ENCODE peak calls at places on chromosomes 6 and 20, in ten cellular contexts. One of them, this sample, is unnamed. For H3K4me1, the result is how much of the 10 kb centered on the place peaks cover.

GRCh38 chr20:19338960-19339359 is 126.5 kb downstream of the SLC24A3 start:
- DNase-seq in lung: no peak
- DNase-seq in pancreas: no peak
- DNase-seq in CD4-positive, CD25-positive, alpha-beta regulatory T cell: no peak
- DNase-seq in PC-3: no peak
- DNase-seq in hepatocyte: no peak
- DNase-seq in Caco-2: no peak
- DNase-seq in fibroblast of lung: no peak
- DNase-seq in CD8-positive, alpha-beta memory T cell: no peak
- DNase-seq in cardiac muscle cell: no peak
- DNase-seq in this sample: no peak

GRCh38 chr6:159093608-159094443 is 49.0 kb upstream of the TAGAP start:
- DNase-seq in Caco-2: no peak
- DNase-seq in PC-3: no peak
- DNase-seq in lung: no peak
- DNase-seq in hepatocyte: no peak
- DNase-seq in CD8-positive, alpha-beta memory T cell: no peak
- DNase-seq in fibroblast of lung: no peak
- DNase-seq in pancreas: no peak
- DNase-seq in CD4-positive, CD25-positive, alpha-beta regulatory T cell: peak
- DNase-seq in cardiac muscle cell: no peak
- DNase-seq in this sample: no peak

GRCh38 chr6:4664117-4664626 is 112.0 kb upstream of the CDYL start:
- DNase-seq in CD4-positive, CD25-positive, alpha-beta regulatory T cell: no peak
- DNase-seq in PC-3: no peak
- DNase-seq in hepatocyte: peak
- DNase-seq in CD8-positive, alpha-beta memory T cell: no peak
- DNase-seq in lung: no peak
- DNase-seq in cardiac muscle cell: no peak
- DNase-seq in fibroblast of lung: peak
- DNase-seq in pancreas: peak
- DNase-seq in Caco-2: no peak
- DNase-seq in this sample: no peak

GRCh38 chr6:105757512-105758200 is 328.5 kb upstream of the PRDM1 start:
- DNase-seq in lung: no peak
- DNase-seq in hepatocyte: no peak
- DNase-seq in Caco-2: no peak
- DNase-seq in cardiac muscle cell: no peak
- DNase-seq in pancreas: no peak
- DNase-seq in CD8-positive, alpha-beta memory T cell: no peak
- DNase-seq in CD4-positive, CD25-positive, alpha-beta regulatory T cell: peak
- DNase-seq in PC-3: peak
- DNase-seq in fibroblast of lung: no peak
- DNase-seq in this sample: peak

GRCh38 chr6:95786802-95787201 is 209.5 kb downstream of the MANEA start:
- DNase-seq in PC-3: no peak
- DNase-seq in hepatocyte: no peak
- DNase-seq in CD8-positive, alpha-beta memory T cell: no peak
- DNase-seq in pancreas: no peak
- DNase-seq in Caco-2: no peak
- DNase-seq in fibroblast of lung: no peak
- DNase-seq in lung: no peak
- DNase-seq in cardiac muscle cell: no peak
- DNase-seq in CD4-positive, CD25-positive, alpha-beta regulatory T cell: no peak
- DNase-seq in this sample: no peak

GRCh38 chr6:41558033-41558807 is 12.0 kb downstream of the FOXP4 start:
- DNase-seq in PC-3: no peak
- DNase-seq in lung: no peak
- DNase-seq in cardiac muscle cell: no peak
- DNase-seq in CD8-positive, alpha-beta memory T cell: no peak
- DNase-seq in Caco-2: no peak
- DNase-seq in fibroblast of lung: peak
- DNase-seq in hepatocyte: no peak
- DNase-seq in CD4-positive, CD25-positive, alpha-beta regulatory T cell: no peak
- DNase-seq in pancreas: peak
- DNase-seq in this sample: no peak

GRCh38 chr20:33647603-33648395 is 14.3 kb upstream of the C20orf144 start:
- DNase-seq in cardiac muscle cell: no peak
- DNase-seq in Caco-2: no peak
- DNase-seq in CD8-positive, alpha-beta memory T cell: no peak
- DNase-seq in fibroblast of lung: peak
- DNase-seq in lung: no peak
- DNase-seq in PC-3: peak
- DNase-seq in hepatocyte: no peak
- DNase-seq in pancreas: no peak
- DNase-seq in CD4-positive, CD25-positive, alpha-beta regulatory T cell: peak
- DNase-seq in this sample: peak

GRCh38 chr6:14282326-14282725 is 164.8 kb downstream of the CD83 start:
- DNase-seq in PC-3: no peak
- DNase-seq in Caco-2: no peak
- DNase-seq in lung: no peak
- DNase-seq in cardiac muscle cell: no peak
- DNase-seq in CD8-positive, alpha-beta memory T cell: no peak
- DNase-seq in hepatocyte: peak
- DNase-seq in fibroblast of lung: no peak
- DNase-seq in CD4-positive, CD25-positive, alpha-beta regulatory T cell: no peak
- DNase-seq in pancreas: no peak
- DNase-seq in this sample: no peak

GRCh38 chr20:48687097-48687800 is 140.6 kb downstream of the PREX1 start:
- DNase-seq in Caco-2: no peak
- DNase-seq in PC-3: no peak
- DNase-seq in CD8-positive, alpha-beta memory T cell: no peak
- DNase-seq in pancreas: no peak
- DNase-seq in cardiac muscle cell: no peak
- DNase-seq in lung: no peak
- DNase-seq in fibroblast of lung: no peak
- DNase-seq in CD4-positive, CD25-positive, alpha-beta regulatory T cell: no peak
- DNase-seq in hepatocyte: no peak
- DNase-seq in this sample: no peak

GRCh38 chr6:106897580-106897979 is 76.9 kb downstream of the CD24 start:
- DNase-seq in hepatocyte: no peak
- DNase-seq in pancreas: no peak
- DNase-seq in lung: no peak
- DNase-seq in fibroblast of lung: no peak
- DNase-seq in CD4-positive, CD25-positive, alpha-beta regulatory T cell: no peak
- DNase-seq in cardiac muscle cell: no peak
- DNase-seq in PC-3: no peak
- DNase-seq in Caco-2: no peak
- DNase-seq in CD8-positive, alpha-beta memory T cell: no peak
- DNase-seq in this sample: no peak

GRCh38 chr6:110476046-110476849 is at the start of gene SLC22A16:
- DNase-seq in CD8-positive, alpha-beta memory T cell: no peak
- DNase-seq in cardiac muscle cell: no peak
- DNase-seq in fibroblast of lung: no peak
- DNase-seq in hepatocyte: no peak
- DNase-seq in PC-3: no peak
- DNase-seq in lung: no peak
- DNase-seq in Caco-2: no peak
- DNase-seq in CD4-positive, CD25-positive, alpha-beta regulatory T cell: no peak
- DNase-seq in pancreas: no peak
- DNase-seq in this sample: no peak

GRCh38 chr6:62285612-62286469 is at the start of gene KHDRBS2:
- DNase-seq in lung: peak
- DNase-seq in CD8-positive, alpha-beta memory T cell: peak
- DNase-seq in CD4-positive, CD25-positive, alpha-beta regulatory T cell: no peak
- DNase-seq in PC-3: no peak
- DNase-seq in cardiac muscle cell: peak
- DNase-seq in Caco-2: no peak
- DNase-seq in fibroblast of lung: no peak
- DNase-seq in pancreas: peak
- DNase-seq in hepatocyte: peak
- DNase-seq in this sample: peak

GRCh38 chr6:46129634-46130505 is at the start of gene ENPP4:
- DNase-seq in PC-3: peak
- DNase-seq in cardiac muscle cell: peak
- DNase-seq in Caco-2: peak
- DNase-seq in CD8-positive, alpha-beta memory T cell: peak
- DNase-seq in CD4-positive, CD25-positive, alpha-beta regulatory T cell: peak
- DNase-seq in lung: peak
- DNase-seq in fibroblast of lung: peak
- DNase-seq in hepatocyte: peak
- DNase-seq in pancreas: peak
- DNase-seq in this sample: peak

DNA sequence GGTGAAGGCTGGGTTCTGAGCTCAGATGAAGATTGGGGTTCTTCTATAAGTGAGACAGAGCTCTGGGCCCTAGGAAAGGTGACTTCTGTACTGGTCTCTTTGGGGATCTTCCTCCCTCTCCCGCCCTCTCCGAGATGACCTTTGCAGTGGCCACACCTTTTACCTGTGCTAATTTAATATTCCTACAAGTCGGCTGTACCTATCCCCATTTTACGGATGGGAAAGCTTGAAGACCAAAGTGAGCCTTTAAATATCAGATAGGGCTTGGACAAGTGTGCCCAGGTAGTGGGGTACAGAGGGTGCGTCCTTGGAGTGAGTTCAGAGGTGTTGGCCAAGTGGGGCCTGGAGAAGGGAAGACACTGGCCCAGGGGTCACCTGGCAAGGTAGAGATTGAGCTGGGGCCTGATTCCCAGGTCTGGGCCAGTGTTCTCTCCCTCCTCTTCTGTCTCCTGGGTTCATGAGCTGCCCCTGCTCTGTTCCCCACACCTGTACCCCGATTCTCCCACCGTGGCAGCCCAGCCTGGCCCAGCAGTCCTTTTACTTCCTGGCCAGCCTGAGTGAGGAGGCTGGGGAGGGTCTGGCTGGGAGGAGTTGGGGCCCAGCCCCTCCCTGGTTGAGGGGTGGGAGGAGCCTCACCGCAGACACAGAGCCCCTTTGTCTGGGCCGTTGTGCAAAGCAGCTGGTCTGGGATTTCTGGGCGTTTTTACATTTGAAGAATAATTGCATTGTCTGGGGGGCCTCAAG is 152.1 kb upstream of the RNF24 start:
- DNase-seq in fibroblast of lung: no peak
- DNase-seq in pancreas: no peak
- DNase-seq in PC-3: no peak
- DNase-seq in cardiac muscle cell: no peak
- DNase-seq in CD8-positive, alpha-beta memory T cell: no peak
- DNase-seq in CD4-positive, CD25-positive, alpha-beta regulatory T cell: no peak
- DNase-seq in lung: no peak
- DNase-seq in Caco-2: peak
- DNase-seq in hepatocyte: peak
- DNase-seq in this sample: no peak
- H3K4me1 ChIP-seq in fibroblast of lung: under half
- H3K4me1 ChIP-seq in pancreas: under half
- H3K4me1 ChIP-seq in PC-3: under half
- H3K4me1 ChIP-seq in cardiac muscle cell: under half
- H3K4me1 ChIP-seq in CD8-positive, alpha-beta memory T cell: under half
- H3K4me1 ChIP-seq in CD4-positive, CD25-positive, alpha-beta regulatory T cell: under half
- H3K4me1 ChIP-seq in lung: under half
- H3K4me1 ChIP-seq in Caco-2: under half
- H3K4me1 ChIP-seq in hepatocyte: under half
- H3K4me1 ChIP-seq in this sample: under half

GRCh38 chr20:43409041-43409913 is 48.4 kb upstream of the SRSF6 start:
- DNase-seq in pancreas: no peak
- DNase-seq in CD8-positive, alpha-beta memory T cell: no peak
- DNase-seq in hepatocyte: peak
- DNase-seq in cardiac muscle cell: peak
- DNase-seq in CD4-positive, CD25-positive, alpha-beta regulatory T cell: peak
- DNase-seq in fibroblast of lung: peak
- DNase-seq in lung: no peak
- DNase-seq in PC-3: peak
- DNase-seq in Caco-2: peak
- DNase-seq in this sample: peak
- H3K4me3 ChIP-seq in pancreas: no peak
- H3K4me3 ChIP-seq in CD8-positive, alpha-beta memory T cell: no peak
- H3K4me3 ChIP-seq in hepatocyte: no peak
- H3K4me3 ChIP-seq in cardiac muscle cell: no peak
- H3K4me3 ChIP-seq in CD4-positive, CD25-positive, alpha-beta regulatory T cell: no peak
- H3K4me3 ChIP-seq in fibroblast of lung: no peak
- H3K4me3 ChIP-seq in lung: no peak
- H3K4me3 ChIP-seq in PC-3: no peak
- H3K4me3 ChIP-seq in Caco-2: no peak
- H3K4me3 ChIP-seq in this sample: no peak

DNA sequence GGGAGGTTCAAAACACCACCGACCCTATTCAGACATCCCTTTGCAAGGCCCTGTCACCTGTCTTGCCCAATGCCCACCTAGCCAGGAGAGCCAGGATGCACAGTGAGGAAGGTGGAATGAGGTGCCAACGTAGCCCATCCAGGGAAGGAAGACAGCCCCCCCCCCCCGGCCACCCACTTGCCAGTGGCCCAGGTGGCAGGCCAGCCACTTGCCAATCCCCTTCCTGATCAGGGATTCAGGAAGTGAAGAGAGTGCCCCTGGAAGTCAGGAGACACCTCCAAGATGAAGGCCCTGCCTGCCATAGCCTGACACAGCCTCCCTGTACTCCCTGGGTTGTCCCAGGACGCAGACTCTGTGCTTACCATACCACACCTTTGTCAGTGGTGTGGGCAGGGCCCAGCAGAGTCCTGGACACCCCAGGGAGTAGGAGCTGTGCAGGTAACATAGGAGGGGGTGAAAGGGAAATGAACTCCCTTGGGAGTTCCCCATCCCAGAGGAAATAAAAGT is 54.7 kb downstream of the MRPL14 start:
- DNase-seq in pancreas: no peak
- DNase-seq in hepatocyte: peak
- DNase-seq in fibroblast of lung: no peak
- DNase-seq in lung: no peak
- DNase-seq in cardiac muscle cell: no peak
- DNase-seq in CD4-positive, CD25-positive, alpha-beta regulatory T cell: no peak
- DNase-seq in CD8-positive, alpha-beta memory T cell: no peak
- DNase-seq in Caco-2: no peak
- DNase-seq in PC-3: no peak
- DNase-seq in this sample: no peak
- H3K4me1 ChIP-seq in pancreas: under half
- H3K4me1 ChIP-seq in hepatocyte: under half
- H3K4me1 ChIP-seq in fibroblast of lung: under half
- H3K4me1 ChIP-seq in lung: under half
- H3K4me1 ChIP-seq in cardiac muscle cell: under half
- H3K4me1 ChIP-seq in CD4-positive, CD25-positive, alpha-beta regulatory T cell: under half
- H3K4me1 ChIP-seq in CD8-positive, alpha-beta memory T cell: under half
- H3K4me1 ChIP-seq in Caco-2: under half
- H3K4me1 ChIP-seq in PC-3: under half
- H3K4me1 ChIP-seq in this sample: half or more

DNA sequence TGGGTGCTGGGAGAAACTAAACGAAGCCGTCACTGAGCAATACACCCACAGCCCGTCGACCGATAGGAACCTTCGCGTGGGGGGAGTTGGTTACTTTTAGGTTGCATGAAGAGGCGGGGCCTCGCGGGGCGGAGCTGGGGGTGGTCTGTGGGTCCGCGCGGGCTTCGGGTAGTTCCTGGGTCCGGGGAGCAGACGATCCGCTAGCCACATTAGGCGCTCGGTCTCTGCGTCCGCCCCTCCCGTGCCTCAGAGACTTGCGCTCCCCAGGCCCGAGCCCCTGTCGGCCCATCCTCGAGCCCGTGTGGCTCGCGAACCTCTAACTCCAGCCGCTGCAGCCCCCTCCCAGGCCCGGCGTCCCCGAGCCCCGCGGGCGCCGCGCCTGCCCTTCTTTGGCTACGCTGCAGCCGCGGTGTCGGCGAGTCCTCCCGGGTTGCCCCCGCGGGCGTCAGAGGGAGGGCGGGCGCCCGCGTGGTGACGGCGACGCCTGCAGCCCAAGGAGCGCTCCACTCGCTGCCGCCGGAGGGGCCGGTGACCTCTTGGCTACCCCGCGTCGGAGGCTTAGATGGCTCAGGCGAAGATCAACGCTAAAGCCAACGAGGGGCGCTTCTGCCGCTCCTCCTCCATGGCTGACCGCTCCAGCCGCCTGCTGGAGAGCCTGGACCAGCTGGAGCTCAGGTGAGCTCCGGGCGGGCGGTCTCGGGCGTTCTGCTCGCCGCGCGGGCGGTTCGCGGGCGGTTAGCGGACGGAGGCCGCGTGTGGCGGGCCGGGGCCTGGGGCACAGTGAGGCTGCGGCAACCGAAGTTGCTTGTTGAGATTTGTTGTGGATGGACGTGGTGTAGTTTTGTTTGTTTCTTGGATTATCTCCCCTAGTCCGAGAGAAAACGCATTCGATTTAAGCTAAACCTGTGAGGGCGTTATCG is at the start of gene BAG2:
- DNase-seq in hepatocyte: peak
- DNase-seq in Caco-2: peak
- DNase-seq in cardiac muscle cell: peak
- DNase-seq in PC-3: peak
- DNase-seq in lung: peak
- DNase-seq in CD8-positive, alpha-beta memory T cell: peak
- DNase-seq in pancreas: peak
- DNase-seq in fibroblast of lung: peak
- DNase-seq in CD4-positive, CD25-positive, alpha-beta regulatory T cell: peak
- DNase-seq in this sample: peak
- H3K4me3 ChIP-seq in hepatocyte: peak
- H3K4me3 ChIP-seq in Caco-2: peak
- H3K4me3 ChIP-seq in cardiac muscle cell: peak
- H3K4me3 ChIP-seq in PC-3: peak
- H3K4me3 ChIP-seq in lung: peak
- H3K4me3 ChIP-seq in CD8-positive, alpha-beta memory T cell: peak
- H3K4me3 ChIP-seq in pancreas: peak
- H3K4me3 ChIP-seq in fibroblast of lung: peak
- H3K4me3 ChIP-seq in CD4-positive, CD25-positive, alpha-beta regulatory T cell: peak
- H3K4me3 ChIP-seq in this sample: peak